ENCODE peak calls at places on chromosomes 16 and 17, in six cellular contexts. One of them, this sample, is unnamed.

GRCh38 chr16:67179421-67180080 is 4.2 kb downstream of the MATCAP1 start:
- DNase-seq in CD8-positive, alpha-beta T cell: no peak
- DNase-seq in stimulated activated CD4-positive, alpha-beta T cell treated with anti-CD3 and anti-CD28 coated beads, Interleukin-15, amount 100 ng/mL, for 24 hours: no peak
- DNase-seq in amygdala: no peak
- DNase-seq in cardiac fibroblast: no peak
- DNase-seq in AG08395: no peak
- DNase-seq in this sample: no peak

GRCh38 chr17:82372591-82373452 is 1.3 kb downstream of the UTS2R start:
- DNase-seq in CD8-positive, alpha-beta T cell: no peak
- DNase-seq in stimulated activated CD4-positive, alpha-beta T cell treated with anti-CD3 and anti-CD28 coated beads, Interleukin-15, amount 100 ng/mL, for 24 hours: no peak
- DNase-seq in amygdala: no peak
- DNase-seq in cardiac fibroblast: no peak
- DNase-seq in AG08395: no peak
- DNase-seq in this sample: no peak

GRCh38 chr16:78444-79145 is 570 bp downstream of the MPG start:
- DNase-seq in CD8-positive, alpha-beta T cell: no peak
- DNase-seq in stimulated activated CD4-positive, alpha-beta T cell treated with anti-CD3 and anti-CD28 coated beads, Interleukin-15, amount 100 ng/mL, for 24 hours: peak
- DNase-seq in amygdala: no peak
- DNase-seq in cardiac fibroblast: peak
- DNase-seq in AG08395: peak
- DNase-seq in this sample: no peak

GRCh38 chr17:82879241-82879640 is 39.4 kb upstream of the ZNF750 start:
- DNase-seq in CD8-positive, alpha-beta T cell: no peak
- DNase-seq in stimulated activated CD4-positive, alpha-beta T cell treated with anti-CD3 and anti-CD28 coated beads, Interleukin-15, amount 100 ng/mL, for 24 hours: no peak
- DNase-seq in amygdala: no peak
- DNase-seq in cardiac fibroblast: no peak
- DNase-seq in AG08395: no peak
- DNase-seq in this sample: no peak

GRCh38 chr17:61619493-61619892 is 28.5 kb upstream of the NACA2 start:
- DNase-seq in CD8-positive, alpha-beta T cell: no peak
- DNase-seq in stimulated activated CD4-positive, alpha-beta T cell treated with anti-CD3 and anti-CD28 coated beads, Interleukin-15, amount 100 ng/mL, for 24 hours: no peak
- DNase-seq in amygdala: no peak
- DNase-seq in cardiac fibroblast: no peak
- DNase-seq in AG08395: no peak
- DNase-seq in this sample: no peak

GRCh38 chr17:42421479-42422332 is 1.4 kb downstream of the CAVIN1 start:
- DNase-seq in CD8-positive, alpha-beta T cell: no peak
- DNase-seq in stimulated activated CD4-positive, alpha-beta T cell treated with anti-CD3 and anti-CD28 coated beads, Interleukin-15, amount 100 ng/mL, for 24 hours: peak
- DNase-seq in amygdala: no peak
- DNase-seq in cardiac fibroblast: peak
- DNase-seq in AG08395: peak
- DNase-seq in this sample: peak

GRCh38 chr17:68461122-68461539 is 3.8 kb upstream of the WIPI1 start:
- DNase-seq in CD8-positive, alpha-beta T cell: no peak
- DNase-seq in stimulated activated CD4-positive, alpha-beta T cell treated with anti-CD3 and anti-CD28 coated beads, Interleukin-15, amount 100 ng/mL, for 24 hours: no peak
- DNase-seq in amygdala: no peak
- DNase-seq in cardiac fibroblast: no peak
- DNase-seq in AG08395: no peak
- DNase-seq in this sample: no peak

GRCh38 chr17:42577532-42578281 is at the start of gene PSMC3IP:
- DNase-seq in CD8-positive, alpha-beta T cell: peak
- DNase-seq in stimulated activated CD4-positive, alpha-beta T cell treated with anti-CD3 and anti-CD28 coated beads, Interleukin-15, amount 100 ng/mL, for 24 hours: peak
- DNase-seq in amygdala: peak
- DNase-seq in cardiac fibroblast: peak
- DNase-seq in AG08395: peak
- DNase-seq in this sample: peak

GRCh38 chr17:49779730-49780220 is 8.7 kb upstream of the KAT7 start:
- DNase-seq in CD8-positive, alpha-beta T cell: no peak
- DNase-seq in stimulated activated CD4-positive, alpha-beta T cell treated with anti-CD3 and anti-CD28 coated beads, Interleukin-15, amount 100 ng/mL, for 24 hours: peak
- DNase-seq in amygdala: no peak
- DNase-seq in cardiac fibroblast: peak
- DNase-seq in AG08395: peak
- DNase-seq in this sample: peak

GRCh38 chr17:48442819-48443218 is 12.8 kb upstream of the SKAP1 start:
- DNase-seq in CD8-positive, alpha-beta T cell: no peak
- DNase-seq in stimulated activated CD4-positive, alpha-beta T cell treated with anti-CD3 and anti-CD28 coated beads, Interleukin-15, amount 100 ng/mL, for 24 hours: no peak
- DNase-seq in amygdala: no peak
- DNase-seq in cardiac fibroblast: no peak
- DNase-seq in AG08395: no peak
- DNase-seq in this sample: no peak

This sample was measured in uterus.